ENCODE peak calls at places on chromosomes 16 and 17, in four cellular contexts. F is HepG2, X is H1, D is GM12878. C is an unnamed sample.

GRCh38 chr17:12637015-12637414 is 28.7 kb upstream of the MYOCD start:
- DNase-seq in F (no peak), X (peak; percentile 47), D (no peak), C (no peak)

GRCh38 chr17:57640079-57640478 is 105.0 kb downstream of the CCDC182 start:
- DNase-seq in F (no peak), X (no peak), D (no peak), C (no peak)

GRCh38 chr17:74779948-74780400 is 3.8 kb upstream of the NAT9 start:
- DNase-seq in F (no peak), X (no peak), D (peak; percentile 63), C (no peak)

GRCh38 chr16:81071816-81072215 is 5.2 kb downstream of the C16orf46 start:
- DNase-seq in F (peak; percentile 63), X (no peak), D (no peak), C (peak; percentile 63)

GRCh38 chr16:1439058-1439698 is 5.2 kb downstream of the CCDC154 start:
- DNase-seq in F (no peak), X (no peak), D (no peak), C (no peak)

GRCh38 chr17:74287203-74287602 is 13.2 kb downstream of the DNAI2 start:
- DNase-seq in F (no peak), X (no peak), D (no peak), C (no peak)

GRCh38 chr17:81517339-81518112 is 4.9 kb upstream of the ACTG1 start:
- DNase-seq in F (no peak), X (no peak), D (peak; percentile 82), C (no peak)

GRCh38 chr16:23803591-23804123 is 32.1 kb upstream of the PRKCB start:
- DNase-seq in F (peak; percentile 43), X (peak; percentile 31), D (no peak), C (peak; percentile 79)

GRCh38 chr16:16788004-16788403 is 409.1 kb downstream of the NPIPA7 start:
- DNase-seq in F (no peak), X (no peak), D (no peak), C (no peak)

GRCh38 chr17:77893144-77894044 is 65.1 kb upstream of the TNRC6C start:
- DNase-seq in F (no peak), X (no peak), D (no peak), C (no peak)

GRCh38 chr17:74737299-74738050 is 419 bp downstream of the RAB37 start:
- DNase-seq in F (peak; percentile 55), X (no peak), D (no peak), C (no peak)

DNA sequence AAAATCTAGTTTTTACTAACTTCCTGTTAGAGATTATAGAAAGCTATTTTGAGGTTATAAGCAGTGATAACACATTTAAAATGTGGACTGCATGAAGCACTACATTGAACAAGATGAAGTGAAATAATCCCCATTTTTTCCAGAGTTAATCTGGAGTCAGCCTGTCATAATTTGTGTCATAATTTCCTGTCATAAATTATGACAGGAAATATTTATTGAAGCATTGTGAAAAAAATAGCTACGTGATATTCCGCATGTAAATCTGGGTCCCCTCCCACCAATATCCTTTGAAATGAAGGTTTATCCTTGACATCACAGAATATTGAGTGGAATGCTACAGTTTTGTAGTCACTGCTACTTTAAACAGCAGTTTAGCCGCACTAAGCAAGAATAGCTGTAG is 40.1 kb downstream of the OMG start:
- DNase-seq in F (no peak), X (no peak), D (no peak), C (no peak)
- TF ChIP-seq CEBPB in F (no peak), X (no peak), D (no peak), C (no peak)

DNA sequence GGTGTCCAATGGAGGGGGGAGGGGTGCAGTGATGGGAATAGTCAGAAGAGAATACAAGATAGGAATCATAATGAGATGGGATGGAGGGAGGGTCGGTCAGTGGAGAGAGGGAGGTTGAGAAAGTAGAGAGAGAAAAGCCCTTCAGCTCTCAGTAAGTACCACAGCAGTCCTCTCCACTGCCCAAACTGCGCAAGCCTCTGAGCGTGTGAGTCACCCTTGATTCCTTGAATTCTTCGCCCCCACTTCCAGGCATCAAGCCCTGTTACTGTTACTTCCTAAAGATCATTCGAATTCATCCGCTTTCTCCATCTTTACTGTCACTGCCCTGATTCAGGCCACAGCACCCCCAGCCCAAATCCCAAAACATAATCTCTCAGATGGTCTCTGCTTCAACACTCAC is 2.5 kb downstream of the GUCY2D start:
- DNase-seq in F (no peak), X (no peak), D (no peak), C (no peak)
- TF ChIP-seq ATF2 in F (no peak), X (no peak), D (no peak), C (no peak)

GRCh38 chr16:75264999-75265910 is 13.8 kb upstream of the BCAR1 start:
- DNase-seq in F (no peak), X (no peak), D (no peak), C (peak; percentile 58)
- TF ChIP-seq CEBPB in F (no peak), X (no peak), D (no peak), C (no peak)

GRCh38 chr17:56447166-56447565 is 146.3 kb upstream of the NOG start:
- DNase-seq in F (no peak), X (no peak), D (no peak), C (no peak)

GRCh38 chr17:56440391-56440790 is 153.1 kb upstream of the NOG start:
- DNase-seq in F (no peak), X (no peak), D (no peak), C (no peak)

GRCh38 chr17:56436142-56436541 is 157.4 kb upstream of the NOG start:
- DNase-seq in F (no peak), X (no peak), D (no peak), C (no peak)

GRCh38 chr17:56441331-56441730 is 152.2 kb upstream of the NOG start:
- DNase-seq in F (no peak), X (no peak), D (no peak), C (no peak)
- TF ChIP-seq ATF2 in F (no peak), X (no peak), D (no peak), C (no peak)

GRCh38 chr16:67445913-67446907 is 15.3 kb downstream of the HSD11B2 start:
- DNase-seq in F (peak; percentile 95), X (no peak), D (no peak), C (no peak)
- TF ChIP-seq CEBPB in F (peak; percentile 53), X (no peak), D (no peak), C (no peak)

GRCh38 chr16:67087803-67088202 is 21.9 kb upstream of the PHAF1 start:
- DNase-seq in F (no peak), X (no peak), D (no peak), C (no peak)
- TF ChIP-seq ATF2 in F (no peak), X (no peak), D (no peak), C (no peak)